ENCODE peak calls at places on chromosomes 7 and 10, in ten cellular contexts. One of them, this sample, is unnamed.

GRCh38 chr10:91684841-91685240 is 52.0 kb upstream of the PPP1R3C start:
- DNase-seq in adrenal gland: no peak
- DNase-seq in foreskin fibroblast: no peak
- DNase-seq in RWPE1: no peak
- DNase-seq in breast epithelium: no peak
- DNase-seq in progenitor cell of endocrine pancreas: no peak
- DNase-seq in glutamatergic neuron: no peak
- DNase-seq in fibroblast of lung: no peak
- DNase-seq in spleen: no peak
- DNase-seq in cardiac muscle cell: no peak
- DNase-seq in this sample: no peak

GRCh38 chr10:37495415-37495814 is 362.0 kb downstream of the ZNF248 start:
- DNase-seq in adrenal gland: no peak
- DNase-seq in foreskin fibroblast: no peak
- DNase-seq in RWPE1: no peak
- DNase-seq in breast epithelium: no peak
- DNase-seq in progenitor cell of endocrine pancreas: no peak
- DNase-seq in glutamatergic neuron: no peak
- DNase-seq in fibroblast of lung: no peak
- DNase-seq in spleen: no peak
- DNase-seq in cardiac muscle cell: no peak
- DNase-seq in this sample: no peak

GRCh38 chr10:118545381-118545780 is 50.1 kb downstream of the PRLHR start:
- DNase-seq in adrenal gland: no peak
- DNase-seq in foreskin fibroblast: no peak
- DNase-seq in RWPE1: no peak
- DNase-seq in breast epithelium: no peak
- DNase-seq in progenitor cell of endocrine pancreas: no peak
- DNase-seq in glutamatergic neuron: no peak
- DNase-seq in fibroblast of lung: no peak
- DNase-seq in spleen: no peak
- DNase-seq in cardiac muscle cell: no peak
- DNase-seq in this sample: no peak

GRCh38 chr7:81150951-81151361 is 232.1 kb upstream of the SEMA3C start:
- DNase-seq in adrenal gland: no peak
- DNase-seq in foreskin fibroblast: peak
- DNase-seq in RWPE1: no peak
- DNase-seq in breast epithelium: no peak
- DNase-seq in progenitor cell of endocrine pancreas: no peak
- DNase-seq in glutamatergic neuron: no peak
- DNase-seq in fibroblast of lung: peak
- DNase-seq in spleen: no peak
- DNase-seq in cardiac muscle cell: no peak
- DNase-seq in this sample: no peak

GRCh38 chr7:149799397-149800168 is 26.2 kb upstream of the ZNF467 start:
- DNase-seq in adrenal gland: peak
- DNase-seq in foreskin fibroblast: no peak
- DNase-seq in RWPE1: no peak
- DNase-seq in breast epithelium: no peak
- DNase-seq in progenitor cell of endocrine pancreas: peak
- DNase-seq in glutamatergic neuron: peak
- DNase-seq in fibroblast of lung: no peak
- DNase-seq in spleen: peak
- DNase-seq in cardiac muscle cell: peak
- DNase-seq in this sample: peak

GRCh38 chr7:20647908-20648776 is 32.7 kb downstream of the ABCB5 start:
- DNase-seq in adrenal gland: no peak
- DNase-seq in foreskin fibroblast: peak
- DNase-seq in RWPE1: peak
- DNase-seq in breast epithelium: no peak
- DNase-seq in progenitor cell of endocrine pancreas: no peak
- DNase-seq in glutamatergic neuron: no peak
- DNase-seq in fibroblast of lung: peak
- DNase-seq in spleen: no peak
- DNase-seq in cardiac muscle cell: peak
- DNase-seq in this sample: no peak

GRCh38 chr7:23600251-23600650 is 3.1 kb downstream of the CCDC126 start:
- DNase-seq in adrenal gland: no peak
- DNase-seq in foreskin fibroblast: peak
- DNase-seq in RWPE1: no peak
- DNase-seq in breast epithelium: no peak
- DNase-seq in progenitor cell of endocrine pancreas: no peak
- DNase-seq in glutamatergic neuron: no peak
- DNase-seq in fibroblast of lung: no peak
- DNase-seq in spleen: no peak
- DNase-seq in cardiac muscle cell: no peak
- DNase-seq in this sample: no peak

GRCh38 chr7:93836111-93836510 is 54.4 kb downstream of the TFPI2 start:
- DNase-seq in adrenal gland: no peak
- DNase-seq in foreskin fibroblast: no peak
- DNase-seq in RWPE1: no peak
- DNase-seq in breast epithelium: no peak
- DNase-seq in progenitor cell of endocrine pancreas: no peak
- DNase-seq in glutamatergic neuron: no peak
- DNase-seq in fibroblast of lung: peak
- DNase-seq in spleen: no peak
- DNase-seq in cardiac muscle cell: peak
- DNase-seq in this sample: no peak

GRCh38 chr7:93933190-93933589 is 11.7 kb downstream of the GNG11 start:
- DNase-seq in adrenal gland: no peak
- DNase-seq in foreskin fibroblast: no peak
- DNase-seq in RWPE1: no peak
- DNase-seq in breast epithelium: no peak
- DNase-seq in progenitor cell of endocrine pancreas: no peak
- DNase-seq in glutamatergic neuron: no peak
- DNase-seq in fibroblast of lung: no peak
- DNase-seq in spleen: no peak
- DNase-seq in cardiac muscle cell: no peak
- DNase-seq in this sample: no peak

GRCh38 chr7:114086906-114087651 is 168.3 kb upstream of the PPP1R3A start:
- DNase-seq in adrenal gland: peak
- DNase-seq in foreskin fibroblast: peak
- DNase-seq in RWPE1: no peak
- DNase-seq in breast epithelium: no peak
- DNase-seq in progenitor cell of endocrine pancreas: no peak
- DNase-seq in glutamatergic neuron: peak
- DNase-seq in fibroblast of lung: peak
- DNase-seq in spleen: peak
- DNase-seq in cardiac muscle cell: peak
- DNase-seq in this sample: no peak

GRCh38 chr10:11672836-11673235 is 61.4 kb upstream of the USP6NL start:
- DNase-seq in adrenal gland: no peak
- DNase-seq in foreskin fibroblast: no peak
- DNase-seq in RWPE1: no peak
- DNase-seq in breast epithelium: no peak
- DNase-seq in progenitor cell of endocrine pancreas: no peak
- DNase-seq in glutamatergic neuron: no peak
- DNase-seq in fibroblast of lung: no peak
- DNase-seq in spleen: peak
- DNase-seq in cardiac muscle cell: no peak
- DNase-seq in this sample: no peak

GRCh38 chr10:11673346-11674330 is 62.2 kb upstream of the USP6NL start:
- DNase-seq in adrenal gland: no peak
- DNase-seq in foreskin fibroblast: peak
- DNase-seq in RWPE1: no peak
- DNase-seq in breast epithelium: no peak
- DNase-seq in progenitor cell of endocrine pancreas: no peak
- DNase-seq in glutamatergic neuron: no peak
- DNase-seq in fibroblast of lung: no peak
- DNase-seq in spleen: peak
- DNase-seq in cardiac muscle cell: peak
- DNase-seq in this sample: no peak

GRCh38 chr10:11668847-11669610 is 57.6 kb upstream of the USP6NL start:
- DNase-seq in adrenal gland: no peak
- DNase-seq in foreskin fibroblast: no peak
- DNase-seq in RWPE1: no peak
- DNase-seq in breast epithelium: no peak
- DNase-seq in progenitor cell of endocrine pancreas: no peak
- DNase-seq in glutamatergic neuron: no peak
- DNase-seq in fibroblast of lung: no peak
- DNase-seq in spleen: peak
- DNase-seq in cardiac muscle cell: no peak
- DNase-seq in this sample: no peak

GRCh38 chr10:11667756-11668155 is 56.3 kb upstream of the USP6NL start:
- DNase-seq in adrenal gland: no peak
- DNase-seq in foreskin fibroblast: no peak
- DNase-seq in RWPE1: no peak
- DNase-seq in breast epithelium: no peak
- DNase-seq in progenitor cell of endocrine pancreas: no peak
- DNase-seq in glutamatergic neuron: no peak
- DNase-seq in fibroblast of lung: no peak
- DNase-seq in spleen: peak
- DNase-seq in cardiac muscle cell: no peak
- DNase-seq in this sample: no peak

GRCh38 chr10:11670311-11670825 is 58.9 kb upstream of the USP6NL start:
- DNase-seq in adrenal gland: no peak
- DNase-seq in foreskin fibroblast: no peak
- DNase-seq in RWPE1: no peak
- DNase-seq in breast epithelium: no peak
- DNase-seq in progenitor cell of endocrine pancreas: no peak
- DNase-seq in glutamatergic neuron: no peak
- DNase-seq in fibroblast of lung: no peak
- DNase-seq in spleen: peak
- DNase-seq in cardiac muscle cell: no peak
- DNase-seq in this sample: no peak
- TF ChIP-seq CTCF in adrenal gland: no peak
- TF ChIP-seq CTCF in foreskin fibroblast: no peak
- TF ChIP-seq CTCF in RWPE1: no peak
- TF ChIP-seq CTCF in breast epithelium: no peak
- TF ChIP-seq CTCF in progenitor cell of endocrine pancreas: no peak
- TF ChIP-seq CTCF in glutamatergic neuron: no peak
- TF ChIP-seq CTCF in fibroblast of lung: no peak
- TF ChIP-seq CTCF in spleen: no peak
- TF ChIP-seq CTCF in cardiac muscle cell: no peak
- TF ChIP-seq CTCF in this sample: no peak

DNA sequence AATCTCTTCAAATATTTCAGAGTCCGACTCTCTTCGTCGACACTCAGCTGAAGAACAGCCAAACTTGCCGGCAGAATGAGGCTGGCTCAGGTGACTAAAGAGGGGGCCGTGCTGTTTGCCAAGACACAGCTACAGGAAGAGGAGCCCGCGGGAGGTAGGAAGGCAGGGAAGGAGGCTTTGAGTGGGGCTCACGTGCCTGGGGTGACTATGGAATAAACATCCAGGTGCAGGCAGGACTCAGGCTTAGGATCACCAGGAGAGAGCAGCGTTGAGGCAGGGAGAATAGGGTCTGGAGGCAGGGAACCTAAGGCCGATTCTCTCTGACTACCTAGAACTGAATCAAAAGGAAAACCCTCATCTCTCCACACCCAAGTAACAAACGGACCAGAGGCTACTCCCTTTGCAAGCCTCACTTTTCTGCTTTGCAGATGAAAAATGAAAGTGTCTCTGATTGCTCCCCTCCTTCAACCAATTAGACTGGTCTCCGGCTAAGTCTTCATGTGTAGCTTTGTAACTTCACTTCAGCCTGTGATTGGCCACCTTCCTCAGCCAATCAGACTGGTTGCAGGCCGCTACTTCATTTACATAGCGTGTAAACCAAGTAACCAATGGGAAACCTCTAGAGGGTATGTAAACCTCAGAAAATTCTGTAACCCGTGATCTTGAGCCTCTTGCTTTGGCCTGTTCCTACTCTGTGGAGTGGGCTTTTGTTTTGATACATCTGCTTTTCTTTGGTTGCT is 19.7 kb upstream of the BNIP3 start:
- DNase-seq in adrenal gland: no peak
- DNase-seq in foreskin fibroblast: no peak
- DNase-seq in RWPE1: no peak
- DNase-seq in breast epithelium: no peak
- DNase-seq in progenitor cell of endocrine pancreas: no peak
- DNase-seq in glutamatergic neuron: no peak
- DNase-seq in fibroblast of lung: peak
- DNase-seq in spleen: no peak
- DNase-seq in cardiac muscle cell: peak
- DNase-seq in this sample: no peak
- TF ChIP-seq CTCF in adrenal gland: no peak
- TF ChIP-seq CTCF in foreskin fibroblast: no peak
- TF ChIP-seq CTCF in RWPE1: no peak
- TF ChIP-seq CTCF in breast epithelium: no peak
- TF ChIP-seq CTCF in progenitor cell of endocrine pancreas: no peak
- TF ChIP-seq CTCF in glutamatergic neuron: no peak
- TF ChIP-seq CTCF in fibroblast of lung: no peak
- TF ChIP-seq CTCF in spleen: no peak
- TF ChIP-seq CTCF in cardiac muscle cell: peak
- TF ChIP-seq CTCF in this sample: no peak

GRCh38 chr10:1074063-1074747 is 18.0 kb downstream of the WDR37 start:
- DNase-seq in adrenal gland: no peak
- DNase-seq in foreskin fibroblast: no peak
- DNase-seq in RWPE1: no peak
- DNase-seq in breast epithelium: no peak
- DNase-seq in progenitor cell of endocrine pancreas: no peak
- DNase-seq in glutamatergic neuron: no peak
- DNase-seq in fibroblast of lung: no peak
- DNase-seq in spleen: no peak
- DNase-seq in cardiac muscle cell: no peak
- DNase-seq in this sample: no peak
- TF ChIP-seq CTCF in adrenal gland: no peak
- TF ChIP-seq CTCF in foreskin fibroblast: no peak
- TF ChIP-seq CTCF in RWPE1: no peak
- TF ChIP-seq CTCF in breast epithelium: no peak
- TF ChIP-seq CTCF in progenitor cell of endocrine pancreas: no peak
- TF ChIP-seq CTCF in glutamatergic neuron: no peak
- TF ChIP-seq CTCF in fibroblast of lung: no peak
- TF ChIP-seq CTCF in spleen: no peak
- TF ChIP-seq CTCF in cardiac muscle cell: peak
- TF ChIP-seq CTCF in this sample: no peak

GRCh38 chr7:15016315-15016667 is 113.7 kb upstream of the DGKB start:
- DNase-seq in adrenal gland: no peak
- DNase-seq in foreskin fibroblast: no peak
- DNase-seq in RWPE1: no peak
- DNase-seq in breast epithelium: no peak
- DNase-seq in progenitor cell of endocrine pancreas: no peak
- DNase-seq in glutamatergic neuron: no peak
- DNase-seq in fibroblast of lung: no peak
- DNase-seq in spleen: no peak
- DNase-seq in cardiac muscle cell: no peak
- DNase-seq in this sample: no peak
- TF ChIP-seq CTCF in adrenal gland: no peak
- TF ChIP-seq CTCF in foreskin fibroblast: no peak
- TF ChIP-seq CTCF in RWPE1: no peak
- TF ChIP-seq CTCF in breast epithelium: no peak
- TF ChIP-seq CTCF in progenitor cell of endocrine pancreas: no peak
- TF ChIP-seq CTCF in glutamatergic neuron: no peak
- TF ChIP-seq CTCF in fibroblast of lung: no peak
- TF ChIP-seq CTCF in spleen: no peak
- TF ChIP-seq CTCF in cardiac muscle cell: no peak
- TF ChIP-seq CTCF in this sample: no peak